ENCODE peak calls at places on chromosomes 11 and 22, in five cellular contexts. K is upper lobe of right lung, C is IMR-90, M is K562, G is colonic mucosa. B is an unnamed sample. For H3K36me3 and H3K9me3, the result is how much of the 10 kb centered on the place peaks cover.

GRCh38 chr11:10673476-10674062 is 20.0 kb downstream of the IRAG1 start:
- DNase-seq in K (no peak), C (peak), M (no peak), G (no peak), B (no peak)

GRCh38 chr11:111331711-111332479 is 33.5 kb downstream of the POU2AF3 start:
- DNase-seq in K (no peak), C (peak), M (no peak), G (no peak), B (peak)

GRCh38 chr11:126588630-126589491 is 233.4 kb downstream of the ST3GAL4 start:
- DNase-seq in K (no peak), C (no peak), M (no peak), G (no peak), B (no peak)

GRCh38 chr22:20080776-20081654 is 974 bp downstream of the DGCR8 start:
- DNase-seq in K (no peak), C (peak), M (peak), G (peak), B (peak)

GRCh38 chr22:39727541-39727940 is 157.0 kb downstream of the CACNA1I start:
- DNase-seq in K (peak), C (peak), M (no peak), G (no peak), B (peak)

GRCh38 chr11:119416606-119417580 is 6.1 kb downstream of the THY1 start:
- DNase-seq in K (no peak), C (peak), M (no peak), G (no peak), B (peak)

GRCh38 chr11:128422576-128423370 is 164.6 kb downstream of the ETS1 start:
- DNase-seq in K (no peak), C (no peak), M (no peak), G (no peak), B (no peak)

GRCh38 chr11:44474702-44475101 is 90.8 kb upstream of the CD82 start:
- DNase-seq in K (no peak), C (no peak), M (no peak), G (no peak), B (no peak)

GRCh38 chr22:46086577-46087335 is 63.6 kb upstream of the PPARA start:
- DNase-seq in K (peak), C (peak), M (no peak), G (no peak), B (peak)
- H3K36me3 ChIP-seq in K (under half), C (under half), M (under half), G (under half), B (half or more)

GRCh38 chr22:49573109-49573765 is 254.4 kb downstream of the BRD1 start:
- DNase-seq in K (no peak), C (no peak), M (no peak), G (no peak), B (no peak)
- H3K9me3 ChIP-seq in K (under half), C (half or more), M (under half), G (under half), B (under half)

DNA sequence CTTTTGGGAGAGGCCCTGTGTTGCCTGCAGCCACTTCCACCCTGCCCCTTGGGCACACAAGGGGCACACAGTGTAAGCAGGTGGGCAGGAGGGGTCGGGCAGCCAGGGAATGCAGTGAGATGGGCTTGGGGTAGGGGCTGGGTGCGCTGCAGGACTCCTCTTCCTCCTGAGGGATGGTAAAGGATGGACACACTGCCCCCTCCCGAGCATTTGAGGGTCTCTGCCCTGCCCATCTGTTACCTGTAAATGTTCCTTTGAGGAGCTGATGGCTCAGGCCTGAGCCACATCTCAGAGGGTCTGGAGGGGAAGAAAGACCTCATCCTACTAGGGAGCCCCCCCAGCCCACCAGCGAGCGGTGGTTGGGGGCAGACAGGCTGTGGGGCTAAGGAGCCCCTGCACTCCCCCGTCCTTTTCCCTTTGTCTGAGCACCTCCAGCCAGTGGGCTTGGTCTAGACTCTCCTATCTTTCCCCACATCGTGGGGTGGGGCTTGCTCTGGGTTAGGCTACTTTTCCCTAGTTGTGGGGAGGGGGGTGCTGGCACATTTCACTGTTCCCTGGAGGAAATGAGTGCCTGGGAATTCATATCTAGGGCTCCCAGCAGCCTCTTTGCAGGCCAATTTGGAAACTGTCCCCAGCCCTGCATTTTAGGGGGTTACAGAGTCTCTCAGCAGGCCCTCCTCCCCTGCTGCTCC is 1.7 kb upstream of the TSSC4 start:
- DNase-seq in K (no peak), C (no peak), M (peak), G (no peak), B (no peak)
- H3K36me3 ChIP-seq in K (half or more), C (under half), M (half or more), G (under half), B (half or more)

GRCh38 chr22:48299124-48299523 is 1528.5 kb downstream of the BRD1 start:
- DNase-seq in K (no peak), C (no peak), M (no peak), G (peak), B (no peak)
- H3K9me3 ChIP-seq in K (under half), C (under half), M (under half), G (under half), B (under half)

GRCh38 chr11:70352601-70353000 is 45.7 kb upstream of the CTTN start:
- DNase-seq in K (no peak), C (no peak), M (no peak), G (no peak), B (no peak)

GRCh38 chr11:70352074-70352473 is 46.3 kb upstream of the CTTN start:
- DNase-seq in K (no peak), C (no peak), M (no peak), G (no peak), B (no peak)

GRCh38 chr11:70351646-70352045 is 46.7 kb upstream of the CTTN start:
- DNase-seq in K (no peak), C (no peak), M (no peak), G (no peak), B (no peak)

GRCh38 chr11:70348608-70349007 is 49.7 kb upstream of the CTTN start:
- DNase-seq in K (no peak), C (no peak), M (no peak), G (no peak), B (no peak)

GRCh38 chr11:70348191-70348590 is 50.1 kb upstream of the CTTN start:
- DNase-seq in K (no peak), C (no peak), M (no peak), G (no peak), B (no peak)
- H3K36me3 ChIP-seq in K (half or more), C (under half), M (half or more), G (under half), B (under half)

GRCh38 chr22:16562711-16563554 is 29.7 kb downstream of the CCT8L2 start:
- DNase-seq in K (no peak), C (no peak), M (no peak), G (no peak), B (no peak)

GRCh38 chr22:16563555-16564520 is 28.8 kb downstream of the CCT8L2 start:
- DNase-seq in K (no peak), C (no peak), M (no peak), G (no peak), B (no peak)

DNA sequence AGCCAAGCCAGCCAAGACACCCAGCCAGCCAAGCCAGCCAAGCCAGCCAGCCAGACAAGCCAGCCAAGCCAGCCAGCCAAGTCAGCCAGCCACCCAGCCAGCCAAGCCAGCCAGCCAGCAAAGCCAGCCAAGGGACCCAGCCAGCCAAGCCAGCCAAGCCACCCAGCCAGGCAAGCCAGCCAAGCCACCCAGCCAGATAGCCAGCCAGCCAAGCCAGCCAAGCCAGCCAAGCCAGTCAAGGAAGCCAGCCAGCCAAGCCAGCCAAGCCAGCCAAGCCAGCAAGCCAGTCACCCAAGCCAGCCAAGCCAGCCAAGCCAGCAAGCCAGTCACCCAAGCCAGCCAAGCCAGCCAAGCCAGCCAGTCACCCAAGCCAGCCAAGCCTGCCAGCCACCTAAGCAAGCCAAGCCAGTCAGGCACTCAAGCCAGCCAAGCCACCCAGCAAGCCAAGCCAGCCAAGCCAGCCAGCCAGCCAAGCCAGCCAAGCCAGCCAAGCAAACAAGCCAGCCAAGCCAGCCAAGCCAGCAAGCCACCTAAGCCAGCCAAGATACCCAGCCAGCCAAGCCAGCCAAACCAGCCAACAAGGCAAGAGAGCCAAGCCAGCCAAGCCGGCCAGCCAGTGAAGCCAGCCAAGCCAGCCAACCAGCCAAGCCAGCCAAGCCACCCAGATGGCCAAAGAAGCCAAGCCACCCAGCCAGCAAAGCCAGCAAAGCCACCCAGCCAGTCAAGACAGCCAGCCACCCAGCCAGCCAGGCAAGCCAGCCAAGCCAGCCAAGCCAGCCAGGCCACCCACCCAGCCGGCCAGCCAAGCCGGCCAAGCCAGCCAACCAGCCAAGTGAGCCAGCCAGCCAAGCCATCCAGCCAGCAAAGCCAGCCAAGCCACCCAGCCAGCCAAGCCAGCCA is 33.3 kb downstream of the CCT8L2 start:
- DNase-seq in K (no peak), C (no peak), M (no peak), G (no peak), B (peak)
- H3K9me3 ChIP-seq in K (under half), C (under half), M (under half), G (under half), B (under half)

GRCh38 chr11:71488968-71489265 is 35.9 kb downstream of the NADSYN1 start:
- DNase-seq in K (no peak), C (no peak), M (no peak), G (no peak), B (no peak)
- H3K36me3 ChIP-seq in K (half or more), C (half or more), M (under half), G (under half), B (under half)

B was measured in MG63.